ENCODE peak calls at places on chromosomes 1 and 21, in seven cellular contexts. Z is fibroblast of lung, E is foreskin fibroblast, A is AG10803, D is cardiac muscle cell, Q is OCI-LY7, T is ascending aorta. J is an unnamed sample.
A peak's percentile ranks its signal among the peaks of the same experiment; 100 is the strongest.

GRCh38 chr1:165355221-165355976 is 1.1 kb downstream of the LMX1A start:
- DNase-seq in E (no peak), A (no peak), T (no peak), Z (no peak), Q (no peak), D (no peak), J (no peak)

GRCh38 chr1:41915786-41916571 is 2.7 kb downstream of the HIVEP3 start:
- DNase-seq in D (peak; percentile 37), Z (no peak), T (no peak), A (no peak), Q (no peak), E (no peak), J (no peak)

GRCh38 chr1:203507227-203507626 is 13.3 kb downstream of the OPTC start:
- DNase-seq in Q (no peak), A (peak; percentile 40), Z (peak; percentile 38), E (peak; percentile 60), D (peak; percentile 60), T (no peak), J (no peak)

GRCh38 chr1:18108313-18109057 is 887 bp downstream of the IGSF21 start:
- DNase-seq in Z (no peak), Q (no peak), E (no peak), D (no peak), T (no peak), A (no peak), J (no peak)

GRCh38 chr1:160799641-160800040 is 3.7 kb downstream of the LY9 start:
- DNase-seq in Z (no peak), E (no peak), A (no peak), Q (no peak), T (no peak), D (no peak), J (no peak)

GRCh38 chr21:35635261-35635660 is 425.1 kb downstream of the SETD4 start:
- DNase-seq in Z (peak; percentile 84), D (peak; percentile 49), A (peak; percentile 92), T (no peak), Q (no peak), E (peak; percentile 94), J (peak; percentile 66)

GRCh38 chr1:10431065-10431730 is 965 bp downstream of the CENPS start:
- DNase-seq in Q (peak; percentile 33), E (no peak), T (no peak), Z (no peak), A (peak; percentile 29), D (peak; percentile 38), J (no peak)

GRCh38 chr1:197222025-197222685 is 45.9 kb upstream of the CRB1 start:
- DNase-seq in Z (peak; percentile 14), T (no peak), Q (no peak), D (peak; percentile 37), A (no peak), E (no peak), J (no peak)

GRCh38 chr1:8629241-8630091 is 188.0 kb downstream of the RERE start:
- DNase-seq in Q (peak; percentile 26), T (no peak), Z (peak; percentile 49), E (peak; percentile 43), D (peak; percentile 45), A (peak; percentile 86), J (peak; percentile 22)

GRCh38 chr1:161088587-161089110 is 709 bp downstream of the NECTIN4 start:
- DNase-seq in E (peak; percentile 77), Q (no peak), Z (no peak), A (peak; percentile 36), D (no peak), T (no peak), J (peak; percentile 34)

GRCh38 chr1:71473331-71473730 is 392.5 kb upstream of the ZRANB2 start:
- DNase-seq in T (no peak), A (no peak), Q (no peak), Z (no peak), E (no peak), D (no peak), J (no peak)

GRCh38 chr1:28966617-28967016 is 52.2 kb downstream of the EPB41 start:
- DNase-seq in E (no peak), T (no peak), D (no peak), A (no peak), Z (no peak), Q (no peak), J (no peak)

GRCh38 chr1:143698016-143698415 is 273.8 kb downstream of the FAM72C start:
- DNase-seq in Z (peak; percentile 3), E (no peak), D (peak; percentile 64), A (no peak), T (no peak), Q (peak; percentile 7), J (no peak)

GRCh38 chr1:7469255-7469938 is 301.7 kb upstream of the VAMP3 start:
- DNase-seq in E (peak; percentile 70), Z (peak; percentile 51), A (peak; percentile 88), T (peak; percentile 22), Q (no peak), D (peak; percentile 32), J (peak; percentile 38)

GRCh38 chr21:46662367-46662654 is 26.8 kb downstream of the PRMT2 start:
- DNase-seq in T (no peak), A (no peak), Z (no peak), D (no peak), E (no peak), Q (no peak), J (no peak)

GRCh38 chr1:25661043-25661807 is 44.6 kb downstream of the MAN1C1 start:
- DNase-seq in A (no peak), E (peak; percentile 21), D (peak; percentile 48), Z (peak; percentile 39), T (no peak), Q (no peak), J (no peak)

GRCh38 chr21:28426545-28426944 is 566.1 kb downstream of the LTN1 start:
- DNase-seq in Q (no peak), E (peak; percentile 75), T (no peak), A (peak; percentile 92), Z (no peak), D (no peak), J (no peak)

GRCh38 chr1:84247425-84248220 is 53.9 kb upstream of the SAMD13 start:
- DNase-seq in A (peak; percentile 39), E (peak; percentile 56), T (no peak), D (peak; percentile 60), Z (peak; percentile 96), Q (no peak), J (no peak)

GRCh38 chr1:200708769-200709168 is 29.9 kb upstream of the CAMSAP2 start:
- DNase-seq in D (no peak), E (peak; percentile 27), Q (no peak), T (no peak), Z (no peak), A (no peak), J (no peak)

DNA sequence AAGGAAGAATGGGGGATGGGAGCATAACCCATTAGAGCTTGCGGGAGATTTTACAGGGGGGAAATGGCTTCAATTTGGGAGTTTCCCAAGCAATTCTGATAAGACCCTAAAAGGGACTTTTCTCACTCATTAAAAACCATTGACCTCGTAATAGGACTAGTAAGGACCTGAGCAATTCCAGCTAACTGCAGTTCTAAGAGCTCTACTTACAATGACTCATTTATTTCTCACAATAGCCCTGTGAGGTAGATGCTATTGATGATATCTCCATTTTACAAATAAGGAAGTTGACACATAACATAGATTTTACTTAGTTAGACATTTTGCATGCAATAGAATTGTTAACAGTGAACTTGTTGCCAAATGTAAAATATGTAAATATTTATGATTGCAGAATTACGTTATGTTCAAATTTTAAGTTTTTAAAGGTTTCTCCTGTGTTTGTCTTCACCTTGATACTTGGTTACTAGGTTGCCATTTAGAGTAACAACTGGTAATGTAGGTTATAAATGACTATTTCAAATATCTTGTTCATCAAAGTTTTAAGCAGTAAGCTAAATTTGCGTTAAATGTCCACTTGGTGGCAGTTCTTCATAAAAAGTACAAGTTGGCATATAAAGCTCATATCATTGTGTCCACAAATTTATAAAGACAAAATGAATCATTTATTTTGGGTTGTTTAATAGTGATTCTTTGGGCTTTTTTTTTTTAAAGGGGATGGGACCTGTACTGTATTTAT is 182.0 kb downstream of the PLA2G4A start:
- DNase-seq in Z (no peak), D (no peak), Q (no peak), A (no peak), T (no peak), E (no peak), J (no peak)
- TF ChIP-seq CTCF in Z (no peak), D (no peak), Q (peak; percentile 18), A (no peak), T (no peak), E (no peak), J (no peak)

DNA sequence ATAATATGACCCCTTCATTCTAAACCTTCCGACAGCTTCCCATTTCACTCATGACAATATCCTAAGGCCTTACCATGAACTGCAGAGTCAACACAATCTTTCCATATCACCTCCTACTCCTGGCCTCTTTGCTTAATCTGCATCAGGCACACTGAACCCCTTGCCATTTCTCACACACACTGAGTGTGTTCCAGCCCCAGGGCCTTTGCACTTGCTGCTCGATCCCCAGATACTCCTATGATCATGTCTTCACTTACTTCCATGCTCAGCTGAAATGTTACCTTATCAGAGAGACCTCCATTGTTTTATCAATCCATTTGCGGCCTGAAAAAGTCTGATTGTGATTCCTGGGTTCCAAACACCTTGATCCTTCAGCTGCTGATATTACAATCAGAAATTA is 47.0 kb downstream of the ETS2 start:
- DNase-seq in Q (no peak), E (no peak), A (no peak), Z (no peak), D (no peak), T (no peak), J (no peak)
- H3K4me3 ChIP-seq in Q (no peak overlapping the region), E (no peak overlapping the region), A (no peak overlapping the region), Z (no peak overlapping the region), D (no peak overlapping the region), T (no peak overlapping the region), J (no peak overlapping the region)

DNA sequence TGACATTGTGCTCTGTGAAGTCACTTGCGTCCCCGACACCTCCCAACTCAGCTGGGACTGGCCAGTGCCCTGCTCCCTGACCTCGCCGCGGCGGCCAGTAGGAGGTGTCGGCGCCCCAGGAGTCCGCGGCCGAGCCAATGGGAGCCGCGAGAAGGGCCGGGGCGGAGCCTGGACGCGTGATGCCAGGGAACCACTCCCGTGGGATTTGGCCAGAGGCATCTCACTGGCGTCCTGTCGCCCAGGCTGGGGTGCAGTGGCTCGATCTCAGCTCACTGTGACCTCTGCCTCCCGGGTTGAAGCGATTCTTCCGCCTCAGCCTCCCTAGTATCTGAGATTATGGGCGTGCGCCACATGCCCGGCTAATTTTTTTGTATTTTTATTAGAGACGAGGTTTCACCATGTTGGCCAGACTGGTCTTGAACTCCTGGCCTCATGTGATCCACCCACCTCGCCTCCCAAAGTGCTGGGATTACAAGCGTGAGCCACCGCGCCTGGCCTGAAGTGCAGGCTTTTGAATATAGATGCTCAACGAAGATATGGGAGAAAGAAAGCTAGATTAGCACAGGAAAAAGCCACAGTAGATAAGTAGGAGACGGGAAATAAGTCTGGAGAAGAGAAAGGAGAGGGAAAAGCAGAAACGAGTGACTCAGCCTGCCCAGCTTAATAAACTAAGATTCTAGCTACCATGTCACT is 38.0 kb downstream of the ZBTB8OS start:
- DNase-seq in Q (no peak), T (peak; percentile 54), D (peak; percentile 82), Z (peak; percentile 60), A (peak; percentile 77), E (peak; percentile 92), J (peak; percentile 71)
- TF ChIP-seq CTCF in Q (no peak), T (peak; percentile 40), D (peak; percentile 34), Z (peak; percentile 16), A (peak; percentile 36), E (peak; percentile 10), J (peak; percentile 16)

GRCh38 chr1:163797816-163798215 is 476.1 kb downstream of the NUF2 start:
- DNase-seq in A (no peak), E (no peak), T (no peak), Q (no peak), Z (no peak), D (no peak), J (no peak)

GRCh38 chr1:163799190-163799805 is 477.5 kb downstream of the NUF2 start:
- DNase-seq in T (no peak), Q (no peak), A (no peak), Z (no peak), D (no peak), E (no peak), J (no peak)

GRCh38 chr1:163796394-163796821 is 474.7 kb downstream of the NUF2 start:
- DNase-seq in A (peak; percentile 17), T (no peak), E (peak; percentile 83), Q (no peak), D (no peak), Z (peak; percentile 45), J (peak; percentile 8)

GRCh38 chr1:163794551-163794950 is 472.8 kb downstream of the NUF2 start:
- DNase-seq in E (no peak), A (no peak), D (no peak), Z (no peak), T (no peak), Q (no peak), J (no peak)
- H3K4me3 ChIP-seq in E (no peak overlapping the region), A (no peak overlapping the region), D (no peak overlapping the region), Z (no peak overlapping the region), T (no peak overlapping the region), Q (no peak overlapping the region), J (no peak overlapping the region)

J was measured in astrocyte of the spinal cord.